ENCODE peak calls at places on chromosomes 12 and 14, in ten cellular contexts. Y is endothelial cell of umbilical vein, O is breast epithelium, B is prostate gland, I is body of pancreas, N is HepG2, A is transverse colon, J is heart left ventricle, V is uterus, Z is tibial nerve. Q is an unnamed sample.

GRCh38 chr12:52715416-52715815 is 12.1 kb upstream of the KRT77 start:
- DNase-seq in Y (no peak), O (no peak), B (no peak), I (no peak), N (peak; percentile 31), A (peak; percentile 29), J (no peak), V (no peak), Z (no peak), Q (no peak)

GRCh38 chr14:86625637-86626036 is 1095.7 kb downstream of the FLRT2 start:
- DNase-seq in Y (no peak), O (no peak), B (no peak), I (no peak), N (no peak), A (no peak), J (no peak), V (no peak), Z (no peak), Q (no peak)

GRCh38 chr12:51082561-51083139 is 746 bp downstream of the CSRNP2 start:
- DNase-seq in Y (peak; percentile 60), O (no peak), B (peak; percentile 7), I (peak; percentile 16), N (peak; percentile 7), A (peak; percentile 22), J (no peak), V (peak; percentile 19), Z (peak; percentile 25), Q (peak; percentile 34)

GRCh38 chr12:116150001-116150400 is 127.5 kb downstream of the MED13L start:
- DNase-seq in Y (peak; percentile 56), O (no peak), B (no peak), I (no peak), N (no peak), A (no peak), J (no peak), V (no peak), Z (no peak), Q (no peak)

GRCh38 chr14:61461808-61462275 is 140.5 kb downstream of the PRKCH start:
- DNase-seq in Y (peak; percentile 80), O (no peak), B (peak; percentile 71), I (no peak), N (peak; percentile 68), A (no peak), J (no peak), V (no peak), Z (peak; percentile 77), Q (peak; percentile 43)

GRCh38 chr14:61280526-61281185 is 482 bp downstream of the TMEM30B start:
- DNase-seq in Y (peak; percentile 86), O (peak; percentile 37), B (peak; percentile 66), I (peak; percentile 77), N (no peak), A (peak; percentile 69), J (peak; percentile 71), V (peak; percentile 16), Z (peak; percentile 47), Q (peak; percentile 77)

GRCh38 chr12:60216226-60216625 is 620.4 kb downstream of the SLC16A7 start:
- DNase-seq in Y (peak; percentile 60), O (no peak), B (no peak), I (no peak), N (no peak), A (no peak), J (no peak), V (no peak), Z (no peak), Q (no peak)

GRCh38 chr12:116133149-116133548 is 144.3 kb downstream of the MED13L start:
- DNase-seq in Y (no peak), O (no peak), B (no peak), I (no peak), N (peak; percentile 78), A (no peak), J (no peak), V (no peak), Z (no peak), Q (no peak)

GRCh38 chr12:110778801-110779577 is 36.3 kb upstream of the PPP1CC start:
- DNase-seq in Y (no peak), O (no peak), B (no peak), I (no peak), N (no peak), A (no peak), J (no peak), V (no peak), Z (no peak), Q (no peak)

GRCh38 chr12:54208591-54208990 is 19.8 kb upstream of the SMUG1 start:
- DNase-seq in Y (no peak), O (no peak), B (no peak), I (no peak), N (no peak), A (no peak), J (no peak), V (no peak), Z (no peak), Q (no peak)

DNA sequence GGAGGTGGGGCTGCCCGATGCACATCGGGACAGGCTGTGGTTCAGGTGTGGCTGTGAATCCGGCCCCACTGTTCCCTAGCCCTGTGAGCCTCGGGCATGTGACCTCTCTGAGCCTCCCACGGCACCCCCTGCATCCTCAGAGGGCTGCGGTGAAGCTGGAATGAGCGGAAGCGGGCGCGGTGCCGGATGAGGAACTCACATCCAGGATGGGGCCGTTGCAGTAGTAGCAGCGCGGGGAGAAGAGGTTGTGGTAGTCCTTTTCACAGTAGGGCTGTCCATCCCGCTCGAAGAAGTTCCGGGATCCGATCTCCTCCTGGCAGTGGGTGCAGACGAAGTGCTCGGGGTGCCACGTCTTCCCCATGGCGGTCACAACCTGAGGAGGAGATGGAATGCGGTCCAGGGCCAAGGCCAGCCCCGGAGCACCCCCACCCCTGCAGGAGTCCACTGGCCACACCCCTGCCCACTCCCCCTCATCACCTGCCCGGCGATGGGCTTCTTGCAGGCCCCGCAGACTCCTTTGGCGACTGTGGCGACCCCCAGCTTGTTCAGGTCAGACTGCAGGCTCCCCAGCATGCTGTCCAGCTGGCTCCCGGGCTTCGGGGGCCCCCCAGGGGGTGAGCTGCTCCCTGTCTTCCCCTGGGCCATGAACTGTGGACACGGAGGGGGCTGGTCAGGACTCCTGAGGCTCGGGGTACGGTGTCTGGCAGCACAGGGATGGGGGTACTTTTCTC is 13.9 kb upstream of the RPLP0 start:
- DNase-seq in Y (no peak), O (no peak), B (no peak), I (no peak), N (no peak), A (no peak), J (no peak), V (no peak), Z (no peak), Q (no peak)
- TF ChIP-seq POLR2A in Y (no peak), O (no peak), B (no peak), I (no peak), N (no peak), A (no peak), J (no peak), V (no peak), Z (no peak), Q (no peak)

GRCh38 chr14:92627707-92628215 is 114.2 kb downstream of the RIN3 start:
- DNase-seq in Y (no peak), O (no peak), B (no peak), I (no peak), N (no peak), A (no peak), J (no peak), V (no peak), Z (no peak), Q (no peak)
- H3K9me3 ChIP-seq in Y (no peaks in the 10 kb centered on the region), O (peaks cover 13% of the 10 kb centered on the region), B (no peaks in the 10 kb centered on the region), I (peaks cover 27% of the 10 kb centered on the region), N (peaks cover 7% of the 10 kb centered on the region), A (peaks cover 15% of the 10 kb centered on the region), J (peaks cover 16% of the 10 kb centered on the region), V (no peaks in the 10 kb centered on the region), Z (no peaks in the 10 kb centered on the region), Q (no peaks in the 10 kb centered on the region)

GRCh38 chr12:65278576-65279386 is at the start of gene MSRB3:
- DNase-seq in Y (peak; percentile 66), O (peak; percentile 69), B (peak; percentile 60), I (peak; percentile 59), N (peak; percentile 44), A (peak; percentile 53), J (peak; percentile 90), V (peak; percentile 84), Z (peak; percentile 56), Q (peak; percentile 78)
- TF ChIP-seq CTCF in Y (no peak), O (no peak), B (no peak), I (no peak), N (peak; percentile 34), A (no peak), J (peak; percentile 8), V (peak; percentile 12), Z (peak; percentile 11), Q (no peak)

DNA sequence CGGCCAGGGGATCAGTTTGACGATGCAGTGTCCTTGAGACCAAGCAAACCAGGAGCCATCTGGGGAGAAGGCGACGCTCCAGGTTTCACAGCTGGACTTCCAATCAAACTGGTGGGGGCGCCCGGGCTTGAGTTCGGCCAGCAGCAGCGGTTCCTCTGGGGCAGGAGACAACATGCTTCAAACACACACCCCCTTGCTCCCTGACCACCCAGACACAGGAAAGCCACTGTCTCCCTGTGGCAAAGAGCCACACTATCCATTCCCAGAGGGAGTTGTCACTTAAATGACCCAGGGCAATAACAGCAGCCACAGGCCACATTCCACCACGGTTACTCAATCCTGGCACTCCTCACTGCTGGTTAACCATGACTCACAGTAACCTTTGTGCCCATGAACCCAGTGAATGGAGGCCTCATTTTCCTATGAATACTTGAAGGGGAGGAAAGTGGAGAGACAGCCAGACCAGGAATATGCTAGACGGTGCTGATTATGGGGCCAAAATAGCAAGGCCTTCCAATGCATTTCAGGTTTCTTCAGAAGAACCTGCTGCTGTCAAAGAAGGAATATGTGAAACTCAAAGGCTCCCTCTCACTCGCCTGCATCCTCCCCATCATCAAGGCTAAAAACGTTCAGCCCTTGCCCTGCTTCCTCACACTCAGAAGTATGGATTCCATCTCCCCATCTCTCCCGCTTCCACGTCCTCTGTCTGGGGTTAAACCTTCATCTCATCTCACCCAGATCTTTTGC is 8.5 kb downstream of the WSB2 start:
- DNase-seq in Y (peak; percentile 96), O (peak; percentile 85), B (peak; percentile 76), I (peak; percentile 91), N (peak; percentile 99), A (peak; percentile 86), J (peak; percentile 87), V (peak; percentile 60), Z (peak; percentile 83), Q (peak; percentile 74)
- TF ChIP-seq POLR2A in Y (no peak), O (no peak), B (peak; percentile 23), I (peak; percentile 30), N (peak; percentile 73), A (peak; percentile 80), J (no peak), V (no peak), Z (no peak), Q (no peak)

GRCh38 chr12:132923356-132923909 is 32.7 kb downstream of the ZNF605 start:
- DNase-seq in Y (no peak), O (no peak), B (no peak), I (no peak), N (no peak), A (no peak), J (no peak), V (no peak), Z (no peak), Q (no peak)
- H3K9me3 ChIP-seq in Y (peaks cover 26% of the 10 kb centered on the region), O (peaks cover 100% of the 10 kb centered on the region), B (peaks cover 12% of the 10 kb centered on the region), I (peaks cover 84% of the 10 kb centered on the region), N (peaks cover 90% of the 10 kb centered on the region), A (peaks cover 84% of the 10 kb centered on the region), J (peaks cover 100% of the 10 kb centered on the region), V (peaks cover 80% of the 10 kb centered on the region), Z (peaks cover 23% of the 10 kb centered on the region), Q (no peaks in the 10 kb centered on the region)

Q was measured in testis.